ENCODE peak calls at places on chromosomes 4 and X, in seven cellular contexts. L is effector memory CD8-positive, alpha-beta T cell; O is T-helper 2 cell; R is AG08396; P is omental fat pad; W is cardiac fibroblast; Y is AG04450. M is an unnamed sample.

GRCh38 chr4:152485726-152486276 is 50.1 kb downstream of the FBXW7 start:
- DNase-seq in O (no peak), P (no peak), Y (peak), W (peak), L (peak), R (peak), M (peak)

GRCh38 chr4:175339100-175339707 is 421.0 kb downstream of the ADAM29 start:
- DNase-seq in P (no peak), W (no peak), L (no peak), R (peak), O (no peak), Y (no peak), M (peak)

GRCh38 chrX:135328421-135329005 is 19.2 kb downstream of the ETDC start:
- DNase-seq in L (no peak), R (no peak), W (no peak), O (no peak), Y (no peak), P (no peak), M (peak)

GRCh38 chrX:13721371-13721770 is 13.0 kb downstream of the TRAPPC2 start:
- DNase-seq in O (no peak), R (no peak), Y (no peak), L (no peak), P (no peak), W (no peak), M (peak)

GRCh38 chr4:109294006-109294405 is 8.5 kb downstream of the COL25A1 start:
- DNase-seq in L (no peak), O (no peak), R (no peak), Y (no peak), P (no peak), W (peak), M (no peak)

GRCh38 chrX:38166478-38167083 is 54.1 kb downstream of the SRPX start:
- DNase-seq in W (peak), P (no peak), Y (no peak), L (peak), O (no peak), R (no peak), M (peak)

GRCh38 chrX:53714580-53715335 is 28.2 kb upstream of the HUWE1 start:
- DNase-seq in O (no peak), L (peak), R (no peak), W (peak), P (no peak), Y (no peak), M (peak)

GRCh38 chr4:186685744-186686143 is 37.9 kb downstream of the FAT1 start:
- DNase-seq in P (no peak), Y (peak), L (no peak), R (peak), O (no peak), W (peak), M (peak)

GRCh38 chr4:24816797-24817196 is 21.4 kb downstream of the SOD3 start:
- DNase-seq in R (no peak), L (no peak), O (no peak), Y (no peak), P (no peak), W (no peak), M (no peak)

GRCh38 chr4:11050766-11051165 is 366.2 kb upstream of the CLNK start:
- DNase-seq in Y (no peak), O (no peak), R (no peak), L (no peak), W (no peak), P (no peak), M (no peak)

GRCh38 chr4:180560896-180561295 is 1682.3 kb upstream of the TENM3 start:
- DNase-seq in P (no peak), O (no peak), R (no peak), L (no peak), Y (no peak), W (peak), M (peak)

M was measured in IMR-90.